ENCODE peak calls at places on chromosome 12, in four cellular contexts. Y, H, I and K are unnamed samples.

GRCh38 chr12:48201516-48201915 is 1.6 kb downstream of the OR10AD1 start:
- DNase-seq in Y (no peak), H (no peak), I (no peak), K (no peak)

GRCh38 chr12:57127101-57127709 is 1.1 kb upstream of the LRP1 start:
- DNase-seq in Y (no peak), H (no peak), I (peak; percentile 74), K (peak; percentile 74)

GRCh38 chr12:130634866-130635265 is 81.2 kb downstream of the RIMBP2 start:
- DNase-seq in Y (no peak), H (no peak), I (no peak), K (no peak)

GRCh38 chr12:47032644-47033043 is 46.8 kb upstream of the PCED1B start:
- DNase-seq in Y (peak; percentile 81), H (peak; percentile 51), I (no peak), K (no peak)

GRCh38 chr12:126534495-126534894 is 1469.3 kb downstream of the AACS start:
- DNase-seq in Y (no peak), H (no peak), I (no peak), K (no peak)

GRCh38 chr12:102421801-102422583 is 58.4 kb downstream of the IGF1 start:
- DNase-seq in Y (no peak), H (no peak), I (no peak), K (no peak)

GRCh38 chr12:113190761-113191160 is 5.2 kb downstream of the RITA1 start:
- DNase-seq in Y (peak; percentile 16), H (peak; percentile 29), I (no peak), K (no peak)

GRCh38 chr12:131347732-131348131 is 363.2 kb upstream of the SFSWAP start:
- DNase-seq in Y (no peak), H (no peak), I (no peak), K (no peak)

GRCh38 chr12:68449196-68449595 is 117.0 kb upstream of the MDM1 start:
- DNase-seq in Y (no peak), H (no peak), I (no peak), K (no peak)

GRCh38 chr12:116878567-116879508 is 2.4 kb downstream of the HRK start:
- DNase-seq in Y (peak; percentile 20), H (no peak), I (no peak), K (no peak)

GRCh38 chr12:62632521-62632920 is 165.9 kb downstream of the MON2 start:
- DNase-seq in Y (peak; percentile 38), H (no peak), I (peak; percentile 75), K (peak; percentile 44)

GRCh38 chr12:52895726-52896189 is 9.1 kb downstream of the KRT8 start:
- DNase-seq in Y (no peak), H (no peak), I (no peak), K (no peak)

GRCh38 chr12:88578821-88579518 is 1.3 kb downstream of the KITLG start:
- DNase-seq in Y (no peak), H (peak; percentile 11), I (no peak), K (no peak)

GRCh38 chr12:121184425-121184824 is 25.5 kb upstream of the P2RX4 start:
- DNase-seq in Y (no peak), H (no peak), I (no peak), K (no peak)

GRCh38 chr12:48118491-48118890 is 673 bp upstream of the PFKM start:
- DNase-seq in Y (no peak), H (no peak), I (no peak), K (no peak)

GRCh38 chr12:66164349-66164821 is 5.4 kb downstream of the TMBIM4 start:
- DNase-seq in Y (peak; percentile 34), H (no peak), I (no peak), K (no peak)

GRCh38 chr12:105841880-105842279 is 296.9 kb downstream of the NUAK1 start:
- DNase-seq in Y (no peak), H (no peak), I (no peak), K (peak; percentile 9)

GRCh38 chr12:113252494-113252893 is 31.2 kb downstream of the TPCN1 start:
- DNase-seq in Y (no peak), H (no peak), I (peak; percentile 55), K (no peak)

GRCh38 chr12:45259732-45260480 is 44.0 kb downstream of the ANO6 start:
- DNase-seq in Y (peak; percentile 54), H (peak; percentile 21), I (no peak), K (no peak)

GRCh38 chr12:95790025-95790911 is at the start of gene NTN4:
- DNase-seq in Y (peak; percentile 41), H (peak; percentile 53), I (peak; percentile 74), K (peak; percentile 70)
- TF ChIP-seq CTCF in Y (no peak), H (no peak), I (no peak), K (no peak)

DNA sequence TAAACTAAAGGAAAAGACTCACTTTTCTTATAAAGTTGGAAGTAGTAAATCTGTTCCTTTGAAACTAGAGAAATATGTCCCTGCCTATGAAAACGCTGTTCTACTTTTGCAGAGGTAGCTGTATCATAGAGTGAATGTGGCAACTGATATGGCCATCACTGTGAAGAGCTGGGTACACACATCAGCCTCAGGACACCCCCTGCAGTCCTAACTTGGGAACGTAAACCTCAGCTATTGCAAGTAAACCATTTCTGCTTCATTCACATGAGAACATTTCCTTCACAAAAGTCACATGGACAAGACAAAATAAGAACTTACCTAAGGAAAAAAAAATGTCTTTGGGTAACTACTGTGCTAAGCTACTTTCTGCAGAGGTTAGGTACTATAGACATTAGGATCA is 233.3 kb upstream of the PPFIA2 start:
- DNase-seq in Y (peak; percentile 14), H (peak; percentile 31), I (no peak), K (no peak)
- TF ChIP-seq CTCF in Y (peak; percentile 14), H (peak; percentile 18), I (no peak), K (no peak)

GRCh38 chr12:76763746-76764675 is at the start of gene ZDHHC17:
- DNase-seq in Y (peak; percentile 97), H (peak; percentile 86), I (peak; percentile 94), K (peak; percentile 94)
- TF ChIP-seq CTCF in Y (no peak), H (no peak), I (no peak), K (peak; percentile 15)

GRCh38 chr12:6752181-6752930 is 585 bp downstream of the MLF2 start:
- DNase-seq in Y (peak; percentile 52), H (peak; percentile 51), I (no peak), K (no peak)
- TF ChIP-seq CTCF in Y (peak; percentile 61), H (peak; percentile 74), I (no peak), K (no peak)

GRCh38 chr12:89701606-89702206 is 6.9 kb downstream of the ATP2B1 start:
- DNase-seq in Y (no peak), H (no peak), I (no peak), K (no peak)
- TF ChIP-seq CTCF in Y (no peak), H (no peak), I (no peak), K (no peak)

DNA sequence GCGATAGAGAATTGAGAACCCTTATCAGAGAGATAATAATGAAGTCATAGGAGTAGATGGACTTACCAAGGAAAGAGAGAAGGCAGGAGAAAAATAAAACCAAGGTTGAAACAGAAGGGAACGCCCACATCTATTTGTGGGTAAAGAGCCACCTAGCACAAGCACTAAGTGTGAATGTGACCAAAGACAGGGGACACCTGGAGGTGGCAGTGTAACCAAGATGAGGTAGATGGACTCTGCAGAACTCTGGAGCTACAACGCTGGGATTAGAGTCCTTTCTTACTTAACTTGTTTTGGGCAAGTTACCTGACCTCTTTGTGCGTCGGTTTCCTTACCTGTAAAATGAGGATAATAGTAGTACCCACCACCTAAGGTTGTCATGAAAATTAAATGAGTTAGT is 101.9 kb downstream of the SLC5A8 start:
- DNase-seq in Y (no peak), H (no peak), I (no peak), K (no peak)
- TF ChIP-seq CTCF in Y (no peak), H (no peak), I (no peak), K (no peak)

GRCh38 chr12:26918321-26919215 is 19.2 kb downstream of the INTS13 start:
- DNase-seq in Y (no peak), H (no peak), I (no peak), K (no peak)
- TF ChIP-seq CTCF in Y (no peak), H (peak; percentile 5), I (peak; percentile 26), K (no peak)

DNA sequence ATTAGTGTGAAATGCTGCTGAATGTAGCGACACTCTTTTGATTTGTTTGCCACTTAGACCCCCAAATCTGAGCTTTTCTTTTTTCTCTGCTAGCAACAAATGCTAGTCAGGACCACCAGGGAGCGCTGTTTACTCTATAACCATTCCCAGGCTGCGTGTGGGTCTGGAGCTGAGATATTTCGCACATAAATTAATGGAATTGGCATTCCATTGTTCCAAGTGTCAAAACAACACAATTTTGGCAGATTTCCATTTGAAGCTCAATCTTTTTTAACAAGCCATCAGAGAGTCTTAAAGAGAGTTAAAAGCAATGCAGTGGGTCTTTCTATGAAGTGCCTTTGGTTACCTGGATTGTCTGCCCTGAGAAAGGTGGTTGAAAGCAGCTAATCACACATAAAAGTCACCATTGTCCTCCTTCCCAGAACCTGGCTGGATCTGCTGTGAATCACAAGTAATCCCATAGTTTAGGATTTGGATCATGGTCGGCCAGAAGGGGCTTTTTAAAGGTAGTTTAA is 7.4 kb upstream of the TMEM132C start:
- DNase-seq in Y (peak; percentile 2), H (peak; percentile 11), I (no peak), K (peak; percentile 44)
- TF ChIP-seq CTCF in Y (peak; percentile 45), H (peak; percentile 52), I (peak; percentile 66), K (peak; percentile 30)

GRCh38 chr12:10867381-10867780 is 16.7 kb downstream of the PRH1 start:
- DNase-seq in Y (no peak), H (no peak), I (no peak), K (no peak)
- TF ChIP-seq CTCF in Y (no peak), H (peak; percentile 10), I (no peak), K (no peak)